ENCODE peak calls at places on chromosomes 13 and 19, in ten cellular contexts. Y is choroid plexus epithelial cell; Q is T follicular helper cell; P is H54; V is stimulated activated CD4-positive, alpha-beta T cell treated with anti-CD3 and anti-CD28 coated beads, Interleukin-2, amount 100 ng/mL, for 48 hours; R is activated CD4-positive, alpha-beta T cell treated with anti-CD3 and anti-CD28 coated beads for 24 hours; W is fibroblast of the aortic adventitia; I is A673; G is AG20443; F is endothelial cell. L is an unnamed sample.

GRCh38 chr13:50636007-50636704 is 207.3 kb downstream of the DLEU7 start:
- DNase-seq in Y (peak; percentile 57), Q (no peak), P (no peak), V (no peak), R (no peak), W (no peak), I (no peak), G (no peak), F (no peak), L (no peak)

GRCh38 chr19:48629599-48630288 is 7.4 kb downstream of the DBP start:
- DNase-seq in Y (peak; percentile 79), Q (no peak), P (no peak), V (no peak), R (no peak), W (peak; percentile 66), I (peak; percentile 90), G (no peak), F (peak; percentile 68), L (no peak)

GRCh38 chr13:100537951-100538462 is 50.6 kb downstream of the GGACT start:
- DNase-seq in Y (no peak), Q (no peak), P (no peak), V (no peak), R (no peak), W (no peak), I (no peak), G (no peak), F (no peak), L (no peak)

GRCh38 chr13:111210488-111210887 is 95.4 kb downstream of the ARHGEF7 start:
- DNase-seq in Y (peak; percentile 93), Q (no peak), P (peak; percentile 97), V (no peak), R (no peak), W (peak; percentile 77), I (peak; percentile 86), G (peak; percentile 85), F (no peak), L (no peak)

GRCh38 chr19:34172661-34173144 is 399 bp downstream of the LSM14A start:
- DNase-seq in Y (no peak), Q (no peak), P (peak; percentile 34), V (no peak), R (peak; percentile 15), W (no peak), I (peak; percentile 53), G (peak; percentile 57), F (peak; percentile 36), L (no peak)

GRCh38 chr13:56558698-56559320 is 581.9 kb upstream of the PRR20A start:
- DNase-seq in Y (no peak), Q (no peak), P (no peak), V (no peak), R (no peak), W (no peak), I (no peak), G (no peak), F (no peak), L (no peak)

GRCh38 chr13:69458013-69458412 is 649.6 kb upstream of the ATXN8OS start:
- DNase-seq in Y (no peak), Q (no peak), P (no peak), V (no peak), R (no peak), W (no peak), I (no peak), G (no peak), F (no peak), L (no peak)

GRCh38 chr19:54561840-54562239 is 11.8 kb upstream of the LILRA2 start:
- DNase-seq in Y (no peak), Q (no peak), P (no peak), V (no peak), R (no peak), W (no peak), I (no peak), G (no peak), F (no peak), L (no peak)

GRCh38 chr13:70253834-70254233 is 145.6 kb upstream of the KLHL1 start:
- DNase-seq in Y (peak; percentile 70), Q (no peak), P (no peak), V (no peak), R (no peak), W (no peak), I (peak; percentile 7), G (no peak), F (no peak), L (no peak)

GRCh38 chr13:98188544-98189166 is 11.6 kb upstream of the RNF113B start:
- DNase-seq in Y (no peak), Q (no peak), P (no peak), V (no peak), R (no peak), W (no peak), I (no peak), G (no peak), F (no peak), L (no peak)

GRCh38 chr19:35271546-35271945 is 2.8 kb downstream of the USF2 start:
- DNase-seq in Y (no peak), Q (no peak), P (no peak), V (no peak), R (no peak), W (no peak), I (no peak), G (no peak), F (no peak), L (no peak)

GRCh38 chr19:799076-799881 is 2.0 kb downstream of the PTBP1 start:
- DNase-seq in Y (peak; percentile 67), Q (no peak), P (no peak), V (no peak), R (no peak), W (peak; percentile 65), I (peak; percentile 72), G (peak; percentile 26), F (no peak), L (no peak)

GRCh38 chr13:64505511-64505910 is 2724.6 kb downstream of the PCDH9 start:
- DNase-seq in Y (peak; percentile 18), Q (no peak), P (no peak), V (no peak), R (no peak), W (peak; percentile 82), I (no peak), G (peak; percentile 8), F (no peak), L (no peak)

GRCh38 chr13:50080856-50081105 is 65.5 kb downstream of the KCNRG start:
- DNase-seq in Y (peak; percentile 39), Q (no peak), P (no peak), V (no peak), R (no peak), W (peak; percentile 57), I (peak; percentile 55), G (no peak), F (no peak), L (no peak)

GRCh38 chr13:20703785-20704458 is 423 bp downstream of the IL17D start:
- DNase-seq in Y (peak; percentile 84), Q (peak; percentile 60), P (peak; percentile 81), V (peak; percentile 64), R (peak; percentile 52), W (peak; percentile 73), I (peak; percentile 83), G (peak; percentile 96), F (peak; percentile 79), L (no peak)

GRCh38 chr13:49341941-49342340 is 94.2 kb downstream of the CDADC1 start:
- DNase-seq in Y (no peak), Q (no peak), P (no peak), V (no peak), R (no peak), W (no peak), I (no peak), G (no peak), F (no peak), L (no peak)

GRCh38 chr13:110014719-110015118 is 228.3 kb upstream of the IRS2 start:
- DNase-seq in Y (peak; percentile 74), Q (no peak), P (no peak), V (no peak), R (no peak), W (no peak), I (no peak), G (no peak), F (no peak), L (no peak)

GRCh38 chr19:9906475-9907087 is 29.7 kb downstream of the OLFM2 start:
- DNase-seq in Y (no peak), Q (no peak), P (no peak), V (no peak), R (no peak), W (no peak), I (no peak), G (no peak), F (no peak), L (no peak)

GRCh38 chr13:97125810-97126738 is 96.1 kb upstream of the MBNL2 start:
- DNase-seq in Y (peak; percentile 64), Q (no peak), P (no peak), V (no peak), R (no peak), W (peak; percentile 55), I (peak; percentile 66), G (peak; percentile 43), F (no peak), L (no peak)

GRCh38 chr19:11849264-11849615 is 714 bp downstream of the ZNF439 start:
- DNase-seq in Y (peak; percentile 15), Q (no peak), P (no peak), V (no peak), R (no peak), W (peak; percentile 2), I (no peak), G (no peak), F (no peak), L (no peak)

GRCh38 chr19:29524201-29524911 is 1.4 kb upstream of the VSTM2B start:
- DNase-seq in Y (no peak), Q (no peak), P (no peak), V (no peak), R (no peak), W (no peak), I (no peak), G (no peak), F (peak; percentile 17), L (no peak)

L was measured in omental fat pad.